ENCODE peak calls at places on chromosomes 2 and 18, in five cellular contexts. C is transverse colon, U is lower leg skin, T is spleen, R is erythroblast. K is an unnamed sample.

GRCh38 chr18:54440292-54440691 is 82.6 kb downstream of the C18orf54 start:
- DNase-seq in U (no peak), C (no peak), T (no peak), R (peak; percentile 39), K (no peak)

GRCh38 chr2:182241936-182242335 is 184.9 kb downstream of the PDE1A start:
- DNase-seq in U (no peak), R (no peak), C (no peak), T (no peak), K (no peak)

GRCh38 chr2:38174646-38175096 is 98.7 kb upstream of the CYP1B1 start:
- DNase-seq in U (peak; percentile 58), C (no peak), T (no peak), R (no peak), K (no peak)

GRCh38 chr2:205689837-205690236 is 7.5 kb downstream of the NRP2 start:
- DNase-seq in C (no peak), R (no peak), T (no peak), U (no peak), K (no peak)

GRCh38 chr18:56162316-56162715 is 476.1 kb downstream of the TXNL1 start:
- DNase-seq in U (no peak), C (no peak), T (no peak), R (no peak), K (peak; percentile 71)

GRCh38 chr2:171852489-171852888 is 41.6 kb downstream of the SLC25A12 start:
- DNase-seq in T (no peak), U (no peak), R (no peak), C (no peak), K (no peak)

GRCh38 chr18:29594494-29594893 is 1417.6 kb upstream of the CDH2 start:
- DNase-seq in C (no peak), T (no peak), R (peak; percentile 26), U (no peak), K (no peak)

GRCh38 chr2:201765799-201766198 is 14.9 kb downstream of the ALS2 start:
- DNase-seq in R (peak; percentile 29), C (no peak), U (no peak), T (no peak), K (no peak)

GRCh38 chr18:30487962-30488361 is 554.6 kb downstream of the DSC3 start:
- DNase-seq in C (no peak), T (no peak), U (no peak), R (no peak), K (no peak)

GRCh38 chr2:177265834-177266817 is 1.6 kb upstream of the NFE2L2 start:
- DNase-seq in R (peak; percentile 74), U (no peak), T (no peak), C (no peak), K (peak; percentile 43)

GRCh38 chr2:238684362-238685326 is 163.2 kb upstream of the TWIST2 start:
- DNase-seq in T (no peak), C (no peak), U (peak; percentile 83), R (no peak), K (peak; percentile 16)

GRCh38 chr2:23434721-23435121 is 49.7 kb downstream of the KLHL29 start:
- DNase-seq in R (no peak), C (no peak), T (peak; percentile 32), U (no peak), K (no peak)

GRCh38 chr2:234395801-234396478 is 100.9 kb downstream of the ARL4C start:
- DNase-seq in C (no peak), T (no peak), R (no peak), U (no peak), K (no peak)

GRCh38 chr2:209471037-209471436 is 47.2 kb downstream of the MAP2 start:
- DNase-seq in U (no peak), C (no peak), R (no peak), T (no peak), K (peak; percentile 17)

GRCh38 chr18:13452851-13453524 is 234.4 kb downstream of the LDLRAD4 start:
- DNase-seq in T (no peak), U (no peak), C (no peak), R (no peak), K (no peak)

GRCh38 chr2:40256649-40257048 is 195.2 kb downstream of the SLC8A1 start:
- DNase-seq in R (no peak), C (no peak), U (no peak), T (no peak), K (peak; percentile 12)

GRCh38 chr2:215796160-215796559 is 217.2 kb downstream of the MREG start:
- DNase-seq in U (no peak), C (no peak), T (no peak), R (no peak), K (peak; percentile 44)

GRCh38 chr2:163265562-163265961 is 427.0 kb upstream of the KCNH7 start:
- DNase-seq in U (no peak), C (no peak), T (no peak), R (no peak), K (no peak)

GRCh38 chr2:120344991-120345975 is 653 bp upstream of the INHBB start:
- DNase-seq in T (peak; percentile 82), R (no peak), U (no peak), C (no peak), K (peak; percentile 13)

GRCh38 chr18:70279470-70279869 is 9.4 kb upstream of the SOCS6 start:
- DNase-seq in T (no peak), U (no peak), C (no peak), R (no peak), K (no peak)

GRCh38 chr2:109516445-109517117 is 97.2 kb downstream of the SEPTIN10 start:
- DNase-seq in T (no peak), R (peak; percentile 27), C (peak; percentile 49), U (no peak), K (peak; percentile 60)

GRCh38 chr18:456361-456821 is 44.1 kb downstream of the COLEC12 start:
- DNase-seq in R (no peak), T (no peak), U (peak; percentile 54), C (peak; percentile 30), K (no peak)

GRCh38 chr2:212863185-212863588 is 288.2 kb downstream of the IKZF2 start:
- DNase-seq in C (peak; percentile 15), R (peak; percentile 62), U (no peak), T (peak; percentile 48), K (peak; percentile 29)

GRCh38 chr2:42110287-42110973 is 58.7 kb upstream of the EML4 start:
- DNase-seq in U (no peak), C (no peak), T (no peak), R (no peak), K (no peak)

GRCh38 chr2:9803023-9803805 is 40.1 kb upstream of the TAF1B start:
- DNase-seq in C (peak; percentile 84), T (peak; percentile 63), R (no peak), U (no peak), K (no peak)

GRCh38 chr2:162215162-162215561 is 28.1 kb downstream of the FAP start:
- DNase-seq in C (no peak), R (no peak), T (no peak), U (no peak), K (no peak)

GRCh38 chr18:53702480-53702879 is 522.0 kb downstream of the MBD2 start:
- DNase-seq in C (no peak), T (no peak), R (no peak), U (no peak), K (no peak)

DNA sequence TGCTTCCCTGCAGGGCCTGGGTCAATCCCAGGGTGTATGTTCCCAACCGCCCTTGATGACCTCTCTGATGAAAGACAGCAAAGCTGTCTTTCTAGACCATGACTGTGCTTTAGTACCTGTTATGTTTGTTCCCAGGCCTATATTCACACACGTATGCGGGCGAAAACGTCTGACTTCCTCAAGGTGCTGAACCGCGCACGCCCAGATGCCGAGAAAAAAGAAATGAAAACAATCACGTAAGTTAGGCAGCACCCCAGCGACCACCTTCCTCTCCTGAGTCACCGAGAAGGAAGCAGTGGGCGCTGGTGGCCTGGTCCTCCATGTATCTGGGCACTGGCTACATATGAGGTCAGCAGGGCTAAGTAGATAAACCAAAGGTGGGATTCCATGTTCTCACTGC is 11.1 kb upstream of the GPBAR1 start:
- DNase-seq in R (no peak), T (no peak), C (no peak), U (no peak), K (no peak)
- TF ChIP-seq POLR2A in R (no peak), T (no peak), C (no peak), U (no peak), K (no peak)

GRCh38 chr2:32849456-32850194 is 97.1 kb upstream of the LTBP1 start:
- DNase-seq in R (no peak), U (no peak), T (no peak), C (no peak), K (no peak)
- TF ChIP-seq POLR2A in R (no peak), U (no peak), T (no peak), C (no peak), K (no peak)

GRCh38 chr2:24489942-24490673 is 946 bp upstream of the NCOA1 start:
- DNase-seq in R (no peak), T (no peak), C (peak; percentile 53), U (no peak), K (peak; percentile 59)
- TF ChIP-seq POLR2A in R (no peak), T (no peak), C (no peak), U (no peak), K (no peak)

DNA sequence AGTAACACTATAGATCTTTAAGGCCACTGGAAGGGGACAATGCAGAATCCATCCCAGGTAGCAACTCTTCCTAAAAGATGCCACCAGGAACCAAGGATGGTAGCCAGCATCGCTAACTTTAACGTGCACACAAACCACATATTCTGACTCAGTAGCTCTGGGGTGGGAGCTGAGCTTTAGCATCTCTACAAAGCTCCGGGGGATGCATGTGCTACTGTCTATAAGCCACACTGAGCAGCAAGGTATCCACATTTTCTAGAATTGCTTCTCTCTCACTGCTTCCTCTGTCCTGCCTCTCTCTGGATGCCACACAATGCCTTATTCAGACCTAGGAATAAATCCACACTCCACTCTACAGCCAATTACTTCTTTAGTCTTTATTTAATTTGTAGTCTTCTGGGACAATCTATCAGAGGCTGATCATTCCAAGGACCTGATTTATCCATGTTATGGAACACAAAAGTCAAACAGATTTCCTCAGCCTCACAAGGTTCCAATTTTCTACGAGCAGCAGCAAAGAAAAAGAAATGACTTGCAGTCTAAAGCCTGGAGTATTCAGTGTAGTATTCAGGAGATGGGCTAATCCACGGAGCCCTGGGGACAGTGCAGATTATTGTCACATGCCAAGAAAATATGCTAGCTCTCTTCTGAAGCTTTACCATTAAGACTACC is 4.4 kb downstream of the BCL2 start:
- DNase-seq in C (no peak), R (no peak), U (no peak), T (no peak), K (no peak)
- TF ChIP-seq POLR2A in C (no peak), R (no peak), U (no peak), T (no peak), K (no peak)

DNA sequence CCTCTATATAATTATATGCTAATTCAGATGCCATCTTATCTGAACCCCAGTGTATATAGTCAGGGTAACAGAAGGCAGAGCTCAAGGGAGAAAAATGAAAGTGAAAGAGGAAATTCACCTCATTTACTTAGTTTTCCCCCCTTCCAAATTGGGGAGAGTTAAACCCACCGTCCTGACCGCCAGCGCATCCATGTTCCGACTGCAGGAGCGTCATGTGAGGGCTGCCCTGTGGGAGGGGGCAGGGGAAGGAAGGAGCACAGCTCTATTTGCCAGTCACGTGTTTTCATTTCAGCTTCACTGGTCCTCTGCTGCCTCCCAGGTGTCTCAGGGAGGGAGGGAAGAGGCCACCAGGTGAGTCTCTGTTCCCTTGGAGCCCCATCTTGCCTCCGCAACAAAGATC is 13.2 kb downstream of the CNNM4 start:
- DNase-seq in R (no peak), T (peak; percentile 83), C (no peak), U (no peak), K (no peak)
- TF ChIP-seq POLR2A in R (no peak), T (no peak), C (no peak), U (no peak), K (no peak)

K was measured in endothelial cell of umbilical vein.